ENCODE peak calls at places on chromosomes 13 and 19, in five cellular contexts. H, U, M, L and G are unnamed samples.

GRCh38 chr13:64054306-64054705 is 2638.7 kb upstream of the PCDH20 start:
- DNase-seq in L (no peak), H (no peak), U (no peak), M (no peak), G (no peak)

GRCh38 chr19:43310221-43310620 is 40.9 kb upstream of the PSG9 start:
- DNase-seq in M (no peak), U (no peak), H (no peak), L (no peak), G (no peak)

GRCh38 chr19:30174791-30175190 is 197.4 kb upstream of the ZNF536 start:
- DNase-seq in U (no peak), L (no peak), H (no peak), M (no peak), G (no peak)

GRCh38 chr13:113952983-113953520 is 20.8 kb downstream of the C13orf46 start:
- DNase-seq in U (peak), H (no peak), L (no peak), M (no peak), G (no peak)

GRCh38 chr19:44657211-44657921 is 13.7 kb downstream of the PVR start:
- DNase-seq in U (no peak), H (peak), L (peak), M (peak), G (peak)

GRCh38 chr19:46216612-46217011 is 12.9 kb upstream of the IGFL1 start:
- DNase-seq in U (no peak), L (no peak), H (no peak), M (no peak), G (no peak)

GRCh38 chr13:90365130-90365529 is 982.4 kb upstream of the MIR17HG start:
- DNase-seq in H (no peak), L (no peak), M (no peak), U (no peak), G (no peak)

GRCh38 chr13:36124236-36124822 is 6.9 kb downstream of the DCLK1 start:
- DNase-seq in L (no peak), U (no peak), M (no peak), H (no peak), G (no peak)

GRCh38 chr13:113050856-113051431 is 54.6 kb upstream of the F7 start:
- DNase-seq in U (peak), L (no peak), M (no peak), H (no peak), G (no peak)

GRCh38 chr19:5083547-5083965 is 114.6 kb downstream of the KDM4B start:
- DNase-seq in M (no peak), H (no peak), U (no peak), L (peak), G (no peak)

GRCh38 chr13:30892966-30893365 is 13.1 kb upstream of the MEDAG start:
- DNase-seq in L (no peak), H (peak), M (no peak), U (peak), G (no peak)

GRCh38 chr19:7781157-7781556 is 18.1 kb downstream of the CLEC4M start:
- DNase-seq in H (no peak), M (no peak), L (no peak), U (no peak), G (no peak)

GRCh38 chr19:32324631-32325215 is 20.7 kb upstream of the ZNF507 start:
- DNase-seq in H (no peak), M (no peak), L (no peak), U (no peak), G (no peak)

GRCh38 chr19:8611890-8612806 is 1.6 kb upstream of the ADAMTS10 start:
- DNase-seq in M (peak), L (peak), H (peak), U (no peak), G (no peak)

GRCh38 chr19:15379996-15380647 is 535 bp upstream of the AKAP8 start:
- DNase-seq in H (peak), L (peak), M (peak), U (no peak), G (peak)

GRCh38 chr13:113297370-113297871 is 382 bp downstream of the LAMP1 start:
- DNase-seq in L (peak), U (peak), H (no peak), M (peak), G (no peak)

GRCh38 chr19:47471733-47472457 is at the start of gene SLC8A2:
- DNase-seq in M (peak), H (peak), U (peak), L (peak), G (peak)

GRCh38 chr13:24159921-24160324 is 597 bp upstream of the SPATA13 start:
- DNase-seq in H (no peak), L (no peak), M (no peak), U (no peak), G (no peak)

GRCh38 chr13:35814573-35814972 is 316.6 kb downstream of the DCLK1 start:
- DNase-seq in H (no peak), U (no peak), L (no peak), M (no peak), G (no peak)

GRCh38 chr13:67048793-67049150 is 181.4 kb downstream of the PCDH9 start:
- DNase-seq in H (no peak), U (no peak), L (no peak), M (no peak), G (no peak)

GRCh38 chr19:13398780-13399726 is 107.2 kb downstream of the CACNA1A start:
- DNase-seq in M (no peak), H (no peak), U (no peak), L (no peak), G (no peak)

GRCh38 chr19:16917401-16917800 is 28.6 kb downstream of the F2RL3 start:
- DNase-seq in M (no peak), L (no peak), U (peak), H (no peak), G (no peak)

GRCh38 chr13:114146629-114147028 is 14.2 kb upstream of the RASA3 start:
- DNase-seq in M (no peak), H (peak), L (no peak), U (no peak), G (no peak)

GRCh38 chr19:6481541-6482342 is at the start of gene DENND1C:
- DNase-seq in M (peak), H (peak), L (no peak), U (peak), G (no peak)

GRCh38 chr19:48837081-48837524 is 812 bp upstream of the HSD17B14 start:
- DNase-seq in U (peak), L (peak), M (peak), H (peak), G (peak)

GRCh38 chr13:76455960-76456359 is 430.2 kb downstream of the KCTD12 start:
- DNase-seq in H (no peak), M (no peak), L (no peak), U (no peak), G (no peak)

GRCh38 chr13:108595416-108596257 is 33.8 kb upstream of the MYO16 start:
- DNase-seq in U (peak), H (peak), L (no peak), M (no peak), G (no peak)

GRCh38 chr19:44303976-44304568 is 753 bp downstream of the ZNF235 start:
- DNase-seq in M (peak), H (no peak), U (no peak), L (no peak), G (no peak)

GRCh38 chr19:35872180-35872579 is 3.8 kb downstream of the APLP1 start:
- DNase-seq in M (no peak), L (no peak), H (peak), U (no peak), G (no peak)

DNA sequence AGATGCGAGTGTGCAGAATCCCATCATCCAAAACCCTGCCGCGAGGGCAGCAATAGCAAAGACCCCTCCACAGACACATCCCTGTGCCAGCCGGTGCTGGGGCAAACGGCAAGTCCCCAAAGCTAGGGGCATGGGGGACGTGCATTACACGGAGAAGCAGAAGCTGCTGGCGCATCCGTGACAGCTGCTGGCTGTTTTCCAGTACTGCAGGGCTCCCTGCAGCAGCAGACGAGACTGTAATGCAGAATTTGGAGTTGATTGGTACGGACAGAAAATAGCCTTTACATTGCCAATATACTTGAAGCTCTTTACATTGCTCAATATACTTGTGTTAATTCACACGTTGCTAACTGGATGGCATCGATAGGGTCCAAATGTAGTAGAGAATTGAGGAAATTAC is 77.2 kb upstream of the TMTC4 start:
- DNase-seq in L (no peak), M (no peak), H (no peak), U (peak), G (no peak)
- TF ChIP-seq CTCF in L (no peak), M (no peak), H (no peak), U (no peak), G (peak)

GRCh38 chr13:111503905-111504695 is 183.7 kb downstream of the TEX29 start:
- DNase-seq in U (no peak), H (no peak), M (no peak), L (no peak), G (peak)

GRCh38 chr13:111506621-111507020 is 186.2 kb downstream of the TEX29 start:
- DNase-seq in M (no peak), H (no peak), U (no peak), L (no peak), G (peak)

GRCh38 chr13:111506131-111506530 is 185.7 kb downstream of the TEX29 start:
- DNase-seq in H (no peak), M (no peak), L (no peak), U (no peak), G (no peak)

GRCh38 chr13:111503376-111503775 is 182.9 kb downstream of the TEX29 start:
- DNase-seq in M (no peak), U (no peak), L (no peak), H (no peak), G (peak)

GRCh38 chr13:111505175-111505777 is 184.8 kb downstream of the TEX29 start:
- DNase-seq in H (peak), M (no peak), U (no peak), L (no peak), G (peak)
- TF ChIP-seq CTCF in H (peak), M (peak), U (no peak), L (no peak), G (peak)

DNA sequence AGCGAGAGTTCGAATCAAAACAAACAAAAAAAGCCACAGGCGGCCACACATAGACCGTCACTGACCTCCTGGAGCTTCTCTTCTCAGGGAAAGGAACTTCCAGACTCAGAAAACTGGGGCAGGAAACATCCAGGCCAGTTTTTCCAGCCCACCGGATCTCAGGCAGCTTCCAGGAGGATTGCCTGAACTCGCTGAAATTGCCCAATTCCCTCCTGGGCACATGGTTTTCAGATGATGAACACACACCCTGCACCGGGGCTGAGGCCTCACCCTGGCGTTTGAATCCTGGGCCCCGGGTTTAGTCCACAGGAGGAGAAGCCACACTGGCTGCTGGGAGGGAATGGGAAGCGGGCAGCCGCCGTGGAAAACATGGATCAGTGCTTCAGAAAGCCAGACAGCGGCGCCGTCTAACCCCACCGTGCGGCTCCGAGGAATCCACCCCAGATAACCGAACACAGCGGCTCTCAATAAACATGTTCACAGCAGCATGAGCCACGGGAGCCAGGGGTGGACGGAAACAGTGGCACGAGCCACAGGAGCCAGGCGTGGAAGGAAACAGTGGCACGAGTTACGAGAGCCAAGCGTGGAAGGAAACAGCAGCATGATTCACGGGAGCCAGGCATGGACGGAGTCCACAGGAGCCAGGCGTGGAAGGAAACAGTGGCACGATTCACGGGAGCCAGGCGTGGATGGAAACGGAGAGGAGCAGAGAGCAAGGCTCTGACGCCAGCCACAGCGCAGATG is 18.2 kb upstream of the PTBP1 start:
- DNase-seq in L (peak), M (no peak), U (no peak), H (no peak), G (peak)
- TF ChIP-seq CTCF in L (no peak), M (no peak), U (no peak), H (no peak), G (no peak)

GRCh38 chr13:45683701-45684100 is 18.4 kb upstream of the CBY2 start:
- DNase-seq in H (peak), U (no peak), L (no peak), M (no peak), G (no peak)
- TF ChIP-seq CTCF in H (no peak), U (no peak), L (no peak), M (peak), G (peak)

GRCh38 chr19:18322318-18322758 is 538 bp downstream of the LSM4 start:
- DNase-seq in L (no peak), H (peak), M (peak), U (no peak), G (no peak)
- TF ChIP-seq CTCF in L (no peak), H (no peak), M (peak), U (no peak), G (no peak)

GRCh38 chr19:58033741-58034475 is at the start of gene ZSCAN1:
- DNase-seq in H (peak), M (no peak), L (peak), U (peak), G (peak)
- TF ChIP-seq CTCF in H (no peak), M (no peak), L (no peak), U (no peak), G (no peak)

DNA sequence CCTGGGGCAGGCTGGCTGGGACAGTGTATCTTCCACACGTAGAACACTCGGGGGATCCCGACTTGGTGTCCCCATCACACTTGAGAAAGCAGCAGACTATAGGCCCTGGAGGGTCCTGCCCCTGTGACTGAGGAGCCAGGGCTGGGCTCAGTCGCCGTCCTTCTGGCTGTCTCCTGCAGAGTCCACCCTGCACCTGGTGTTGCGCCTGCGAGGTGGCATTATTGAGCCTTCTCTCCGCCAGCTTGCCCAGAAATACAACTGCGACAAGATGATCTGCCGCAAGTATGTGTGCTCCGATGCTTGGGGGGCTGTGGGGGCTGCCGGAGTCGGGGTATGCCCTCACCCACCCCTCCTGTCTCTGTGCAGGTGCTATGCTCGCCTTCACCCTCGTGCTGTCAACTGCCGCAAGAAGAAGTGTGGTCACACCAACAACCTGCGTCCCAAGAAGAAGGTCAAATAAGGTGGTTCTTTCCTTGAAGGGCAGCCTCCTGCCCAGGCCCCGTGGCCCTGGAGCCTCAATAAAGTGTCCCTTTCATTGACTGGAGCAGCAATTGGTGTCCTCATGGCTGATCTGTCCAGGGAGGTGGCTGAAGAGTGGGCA is 3.1 kb downstream of the UBA52 start:
- DNase-seq in U (no peak), L (no peak), H (no peak), M (no peak), G (no peak)
- TF ChIP-seq CTCF in U (no peak), L (no peak), H (no peak), M (no peak), G (no peak)

DNA sequence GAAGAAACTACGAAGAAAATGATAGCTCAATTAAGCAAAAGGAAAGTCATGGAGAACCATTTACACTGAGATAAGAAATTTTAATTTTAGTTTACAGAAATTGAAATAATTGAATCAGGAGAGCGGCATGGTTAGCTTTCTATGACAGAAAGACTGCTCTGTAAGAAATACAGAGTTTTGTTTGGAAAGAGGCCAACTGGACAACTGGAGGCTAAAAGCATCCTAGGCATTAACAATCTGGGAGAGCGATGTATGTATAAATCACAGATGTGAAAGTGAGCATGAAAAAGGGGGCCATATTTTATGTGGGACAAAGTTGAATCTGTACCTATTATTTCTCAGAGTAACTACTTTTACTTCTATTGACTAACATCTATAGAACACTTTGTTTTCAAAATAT is 1608.8 kb upstream of the PCDH20 start:
- DNase-seq in H (no peak), U (no peak), L (no peak), M (no peak), G (no peak)
- TF ChIP-seq CTCF in H (no peak), U (no peak), L (no peak), M (no peak), G (no peak)